ENCODE peak calls at places on chromosomes 16 and 17, in five cellular contexts. M, H, W, F and C are unnamed samples. For H3K9me3, the result is how much of the 10 kb centered on the place peaks cover.

GRCh38 chr16:17424771-17425170 is 46.0 kb downstream of the XYLT1 start:
- DNase-seq in W (no peak), M (no peak), F (no peak), H (no peak), C (no peak)

GRCh38 chr17:47889734-47890529 is 6.1 kb upstream of the SP2 start:
- DNase-seq in W (peak), H (peak), M (peak), F (peak), C (peak)

GRCh38 chr17:45376171-45376564 is 56.5 kb downstream of the ARHGAP27 start:
- DNase-seq in F (peak), W (no peak), H (no peak), M (no peak), C (no peak)

GRCh38 chr17:39027440-39028035 is 60.3 kb upstream of the FBXO47 start:
- DNase-seq in F (no peak), M (no peak), W (no peak), H (no peak), C (no peak)

GRCh38 chr16:23999663-24000062 is 163.9 kb downstream of the PRKCB start:
- DNase-seq in M (no peak), H (no peak), F (no peak), W (no peak), C (no peak)

GRCh38 chr17:49515196-49515770 is 20.2 kb downstream of the NGFR start:
- DNase-seq in M (peak), H (peak), F (peak), W (peak), C (peak)

GRCh38 chr17:58421711-58422110 is 4.4 kb upstream of the RNF43 start:
- DNase-seq in F (no peak), W (no peak), H (no peak), M (no peak), C (no peak)

GRCh38 chr17:36197389-36197708 is 791 bp upstream of the CCL3L1 start:
- DNase-seq in F (peak), M (no peak), H (no peak), W (no peak), C (no peak)

GRCh38 chr17:73644145-73645049 is at the start of gene SDK2:
- DNase-seq in H (no peak), F (peak), W (peak), M (no peak), C (peak)

GRCh38 chr17:14301279-14301760 is 439 bp downstream of the HS3ST3B1 start:
- DNase-seq in F (no peak), W (no peak), H (no peak), M (no peak), C (no peak)

GRCh38 chr17:35795007-35795870 is at the start of gene MMP28:
- DNase-seq in W (peak), H (peak), F (peak), M (no peak), C (peak)

GRCh38 chr17:83190601-83191387 is 111.4 kb downstream of the METRNL start:
- DNase-seq in H (no peak), W (no peak), M (no peak), F (no peak), C (peak)

GRCh38 chr17:47225436-47225858 is 16.3 kb downstream of the MYL4 start:
- DNase-seq in M (peak), H (no peak), F (no peak), W (no peak), C (no peak)

GRCh38 chr16:29831490-29831889 is 11.2 kb downstream of the MVP start:
- DNase-seq in H (no peak), M (no peak), W (no peak), F (no peak), C (no peak)

GRCh38 chr16:88326611-88327485 is 55.9 kb upstream of the ZNF469 start:
- DNase-seq in H (no peak), F (no peak), W (no peak), M (no peak), C (no peak)

GRCh38 chr17:57109393-57110151 is 24.5 kb downstream of the AKAP1 start:
- DNase-seq in H (peak), W (no peak), M (no peak), F (peak), C (peak)

GRCh38 chr17:301681-302299 is 50.8 kb downstream of the RPH3AL start:
- DNase-seq in M (no peak), W (peak), F (no peak), H (peak), C (no peak)

GRCh38 chr16:58411336-58411735 is 19.1 kb downstream of the GINS3 start:
- DNase-seq in H (no peak), W (no peak), M (no peak), F (no peak), C (no peak)

GRCh38 chr16:86901483-86901882 is 323.1 kb downstream of the FOXL1 start:
- DNase-seq in M (no peak), W (no peak), H (no peak), F (no peak), C (no peak)

GRCh38 chr16:50313596-50314483 is 47.5 kb downstream of the ADCY7 start:
- DNase-seq in M (no peak), W (peak), F (peak), H (peak), C (no peak)

GRCh38 chr17:48647103-48647963 is 21.2 kb upstream of the HOXB9 start:
- DNase-seq in M (no peak), F (peak), W (no peak), H (no peak), C (no peak)

GRCh38 chr16:4613636-4614570 is 785 bp downstream of the UBALD1 start:
- DNase-seq in M (no peak), W (peak), F (peak), H (peak), C (no peak)

GRCh38 chr16:27407158-27407557 is 5.2 kb downstream of the IL21R start:
- DNase-seq in M (no peak), W (no peak), F (no peak), H (no peak), C (no peak)
- H3K4me3 ChIP-seq in M (no peak), W (no peak), F (no peak), H (no peak), C (no peak)

GRCh38 chr16:60485877-60486489 is 1550.3 kb downstream of the CDH8 start:
- DNase-seq in H (no peak), F (no peak), W (no peak), M (no peak), C (no peak)
- H3K9me3 ChIP-seq in H (under half), F (under half), W (under half), M (under half), C (under half)

GRCh38 chr16:66548068-66548467 is 1.9 kb downstream of the TK2 start:
- DNase-seq in F (no peak), W (no peak), M (no peak), H (no peak), C (no peak)

GRCh38 chr16:66547101-66547989 is 2.6 kb downstream of the TK2 start:
- DNase-seq in H (no peak), F (no peak), M (no peak), W (no peak), C (no peak)

GRCh38 chr16:66551362-66551761 is 1.0 kb upstream of the CKLF start:
- DNase-seq in M (no peak), W (no peak), H (no peak), F (peak), C (peak)

GRCh38 chr16:66549284-66550131 is at the start of gene TK2:
- DNase-seq in M (peak), F (peak), H (peak), W (peak), C (peak)

DNA sequence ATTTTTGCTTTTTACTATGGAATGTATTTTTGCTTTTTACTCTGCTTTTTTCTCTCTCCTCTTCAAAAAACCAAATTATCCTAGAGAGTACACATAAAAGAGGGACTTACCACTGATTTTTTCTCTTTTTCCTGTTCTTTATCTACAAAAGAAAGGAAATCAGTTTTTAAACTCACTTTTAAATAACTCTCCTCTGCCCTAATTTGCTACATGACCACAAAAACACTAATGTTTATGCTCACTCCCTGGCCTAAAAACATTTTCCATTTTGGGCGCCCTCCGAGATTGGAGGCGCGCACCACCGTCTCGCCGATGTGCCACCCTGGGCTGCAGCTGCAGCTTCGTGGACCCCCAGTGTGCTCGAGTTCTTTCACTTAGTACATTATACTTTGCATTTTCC is 1.1 kb downstream of the TK2 start:
- DNase-seq in M (no peak), F (no peak), H (no peak), W (no peak), C (no peak)
- H3K4me3 ChIP-seq in M (peak), F (peak), H (peak), W (peak), C (peak)

GRCh38 chr16:68563631-68564366 is 24.7 kb downstream of the ZFP90 start:
- DNase-seq in F (no peak), H (no peak), M (no peak), W (no peak), C (no peak)

DNA sequence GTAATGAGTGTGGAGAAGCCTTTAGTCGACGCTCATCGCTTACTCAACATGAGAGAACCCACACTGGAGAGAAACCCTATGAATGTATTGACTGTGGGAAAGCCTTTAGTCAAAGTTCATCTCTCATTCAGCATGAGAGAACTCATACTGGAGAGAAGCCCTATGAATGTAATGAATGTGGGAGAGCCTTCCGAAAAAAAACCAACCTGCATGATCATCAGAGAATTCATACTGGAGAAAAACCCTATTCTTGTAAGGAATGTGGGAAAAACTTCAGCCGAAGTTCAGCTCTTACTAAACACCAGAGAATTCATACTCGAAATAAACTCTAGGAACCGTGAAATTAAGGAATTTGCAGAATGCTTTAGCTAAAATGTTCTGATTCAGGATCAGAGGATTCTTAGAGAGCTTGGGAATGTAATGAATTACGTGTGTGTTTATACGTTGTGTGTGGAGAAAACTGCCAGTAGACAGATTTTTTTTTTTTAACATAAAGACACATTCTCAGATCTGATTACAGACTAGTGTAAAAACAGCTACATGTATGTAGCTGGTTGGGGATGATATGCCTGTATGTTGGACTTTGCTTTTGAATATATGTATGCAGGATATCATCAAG is 25.4 kb downstream of the ZFP90 start:
- DNase-seq in W (no peak), H (no peak), F (no peak), M (no peak), C (no peak)
- H3K9me3 ChIP-seq in W (half or more), H (under half), F (half or more), M (half or more), C (half or more)

GRCh38 chr17:81470270-81470943 is 42.2 kb downstream of the ACTG1 start:
- DNase-seq in W (no peak), H (no peak), F (no peak), M (no peak), C (no peak)

GRCh38 chr17:81470944-81471803 is 41.4 kb downstream of the ACTG1 start:
- DNase-seq in M (no peak), H (no peak), F (no peak), W (no peak), C (no peak)

GRCh38 chr17:81473019-81473418 is 39.6 kb downstream of the ACTG1 start:
- DNase-seq in H (no peak), F (no peak), W (no peak), M (no peak), C (no peak)

GRCh38 chr17:81469266-81469665 is 43.3 kb downstream of the ACTG1 start:
- DNase-seq in F (no peak), M (no peak), W (no peak), H (no peak), C (no peak)

GRCh38 chr17:81471804-81472456 is 40.7 kb downstream of the ACTG1 start:
- DNase-seq in M (no peak), W (no peak), H (no peak), F (peak), C (peak)
- H3K4me3 ChIP-seq in M (no peak), W (no peak), H (no peak), F (no peak), C (no peak)

DNA sequence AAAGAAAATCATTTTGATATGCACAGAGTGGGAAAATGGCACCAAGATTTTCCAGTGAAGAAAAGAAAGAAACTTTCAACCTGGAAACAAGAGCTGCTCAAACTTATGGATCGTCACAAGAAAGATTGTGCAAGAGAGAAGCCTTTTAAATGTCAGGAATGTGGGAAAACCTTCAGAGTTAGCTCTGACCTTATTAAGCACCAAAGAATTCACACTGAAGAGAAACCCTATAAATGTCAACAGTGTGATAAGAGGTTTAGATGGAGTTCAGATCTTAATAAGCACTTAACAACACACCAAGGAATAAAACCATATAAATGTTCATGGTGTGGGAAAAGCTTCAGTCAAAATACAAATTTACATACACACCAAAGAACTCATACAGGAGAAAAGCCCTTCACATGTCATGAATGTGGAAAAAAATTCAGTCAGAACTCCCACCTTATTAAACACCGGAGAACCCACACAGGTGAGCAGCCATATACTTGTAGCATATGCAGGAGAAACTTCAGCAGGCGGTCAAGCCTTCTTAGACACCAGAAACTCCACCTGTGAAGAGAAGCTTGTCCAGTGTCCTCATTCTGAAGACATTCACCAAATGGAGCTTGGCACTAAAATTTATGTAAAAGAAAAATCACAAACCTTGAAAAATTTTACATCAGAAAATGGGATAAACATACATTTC is 12.2 kb downstream of the ZNF75A start:
- DNase-seq in H (no peak), W (no peak), F (no peak), M (no peak), C (no peak)
- H3K9me3 ChIP-seq in H (under half), W (half or more), F (half or more), M (half or more), C (under half)

GRCh38 chr17:75589017-75589918 is 1.7 kb downstream of the MYO15B start:
- DNase-seq in F (peak), W (peak), M (peak), H (peak), C (peak)

GRCh38 chr17:75590314-75590761 is 2.7 kb downstream of the MYO15B start:
- DNase-seq in M (no peak), F (no peak), H (no peak), W (no peak), C (no peak)

GRCh38 chr17:75588546-75589016 is 981 bp downstream of the MYO15B start:
- DNase-seq in W (peak), H (peak), F (no peak), M (no peak), C (no peak)

GRCh38 chr17:75589919-75590303 is 2.3 kb downstream of the MYO15B start:
- DNase-seq in W (peak), M (no peak), F (no peak), H (peak), C (no peak)

GRCh38 chr17:75587718-75588545 is at the start of gene MYO15B:
- DNase-seq in H (peak), M (no peak), W (peak), F (peak), C (no peak)
- H3K4me3 ChIP-seq in H (peak), M (peak), W (peak), F (peak), C (no peak)